ENCODE peak calls at places on chromosomes 3 and 15, in ten cellular contexts. One of them, this sample, is unnamed.
A peak's percentile ranks its signal among the peaks of the same experiment; 100 is the strongest.

GRCh38 chr3:72995337-72995736 is 1.3 kb upstream of the PPP4R2 start:
- DNase-seq in endothelial cell of umbilical vein: no peak
- DNase-seq in WTC11: no peak
- DNase-seq in HCT116: no peak
- DNase-seq in H1: no peak
- DNase-seq in K562: no peak
- DNase-seq in SK-N-SH: no peak
- DNase-seq in GM12878: no peak
- DNase-seq in A549: no peak
- DNase-seq in HepG2: no peak
- DNase-seq in this sample: no peak

GRCh38 chr15:69906256-69907185 is 191.2 kb downstream of the TLE3 start:
- DNase-seq in endothelial cell of umbilical vein: no peak
- DNase-seq in WTC11: no peak
- DNase-seq in HCT116: no peak
- DNase-seq in H1: no peak
- DNase-seq in K562: no peak
- DNase-seq in SK-N-SH: no peak
- DNase-seq in GM12878: no peak
- DNase-seq in A549: no peak
- DNase-seq in HepG2: no peak
- DNase-seq in this sample: no peak

GRCh38 chr3:71723452-71724170 is 1.6 kb downstream of the EIF4E3 start:
- DNase-seq in endothelial cell of umbilical vein: no peak
- DNase-seq in WTC11: no peak
- DNase-seq in HCT116: no peak
- DNase-seq in H1: no peak
- DNase-seq in K562: no peak
- DNase-seq in SK-N-SH: no peak
- DNase-seq in GM12878: no peak
- DNase-seq in A549: no peak
- DNase-seq in HepG2: no peak
- DNase-seq in this sample: no peak

GRCh38 chr3:100605358-100605757 is 4.0 kb upstream of the ADGRG7 start:
- DNase-seq in endothelial cell of umbilical vein: no peak
- DNase-seq in WTC11: no peak
- DNase-seq in HCT116: no peak
- DNase-seq in H1: no peak
- DNase-seq in K562: no peak
- DNase-seq in SK-N-SH: no peak
- DNase-seq in GM12878: no peak
- DNase-seq in A549: no peak
- DNase-seq in HepG2: no peak
- DNase-seq in this sample: no peak

GRCh38 chr15:82540984-82541431 is 751 bp upstream of the RPS17 start:
- DNase-seq in endothelial cell of umbilical vein: no peak
- DNase-seq in WTC11: peak; percentile 46
- DNase-seq in HCT116: no peak
- DNase-seq in H1: no peak
- DNase-seq in K562: peak; percentile 37
- DNase-seq in SK-N-SH: peak; percentile 62
- DNase-seq in GM12878: no peak
- DNase-seq in A549: no peak
- DNase-seq in HepG2: no peak
- DNase-seq in this sample: no peak

GRCh38 chr3:15861163-15861562 is 63.4 kb upstream of the ANKRD28 start:
- DNase-seq in endothelial cell of umbilical vein: no peak
- DNase-seq in WTC11: no peak
- DNase-seq in HCT116: no peak
- DNase-seq in H1: no peak
- DNase-seq in K562: peak; percentile 26
- DNase-seq in SK-N-SH: no peak
- DNase-seq in GM12878: no peak
- DNase-seq in A549: no peak
- DNase-seq in HepG2: no peak
- DNase-seq in this sample: no peak

GRCh38 chr15:57348081-57348480 is 28.2 kb upstream of the CGNL1 start:
- DNase-seq in endothelial cell of umbilical vein: no peak
- DNase-seq in WTC11: no peak
- DNase-seq in HCT116: no peak
- DNase-seq in H1: no peak
- DNase-seq in K562: no peak
- DNase-seq in SK-N-SH: no peak
- DNase-seq in GM12878: no peak
- DNase-seq in A549: no peak
- DNase-seq in HepG2: no peak
- DNase-seq in this sample: no peak

GRCh38 chr3:58044656-58045055 is 36.4 kb downstream of the FLNB start:
- DNase-seq in endothelial cell of umbilical vein: peak; percentile 65
- DNase-seq in WTC11: no peak
- DNase-seq in HCT116: no peak
- DNase-seq in H1: no peak
- DNase-seq in K562: no peak
- DNase-seq in SK-N-SH: no peak
- DNase-seq in GM12878: no peak
- DNase-seq in A549: no peak
- DNase-seq in HepG2: no peak
- DNase-seq in this sample: no peak

GRCh38 chr3:123159926-123160635 is 41.7 kb upstream of the SEC22A start:
- DNase-seq in endothelial cell of umbilical vein: no peak
- DNase-seq in WTC11: no peak
- DNase-seq in HCT116: no peak
- DNase-seq in H1: no peak
- DNase-seq in K562: no peak
- DNase-seq in SK-N-SH: peak; percentile 9
- DNase-seq in GM12878: no peak
- DNase-seq in A549: no peak
- DNase-seq in HepG2: no peak
- DNase-seq in this sample: no peak

GRCh38 chr3:123163146-123163545 is 38.6 kb upstream of the SEC22A start:
- DNase-seq in endothelial cell of umbilical vein: no peak
- DNase-seq in WTC11: no peak
- DNase-seq in HCT116: no peak
- DNase-seq in H1: no peak
- DNase-seq in K562: no peak
- DNase-seq in SK-N-SH: no peak
- DNase-seq in GM12878: no peak
- DNase-seq in A549: no peak
- DNase-seq in HepG2: no peak
- DNase-seq in this sample: no peak

GRCh38 chr3:123158330-123158729 is 43.4 kb upstream of the SEC22A start:
- DNase-seq in endothelial cell of umbilical vein: peak; percentile 46
- DNase-seq in WTC11: no peak
- DNase-seq in HCT116: no peak
- DNase-seq in H1: no peak
- DNase-seq in K562: no peak
- DNase-seq in SK-N-SH: peak; percentile 19
- DNase-seq in GM12878: no peak
- DNase-seq in A549: no peak
- DNase-seq in HepG2: no peak
- DNase-seq in this sample: no peak

GRCh38 chr3:123158899-123159390 is 42.8 kb upstream of the SEC22A start:
- DNase-seq in endothelial cell of umbilical vein: no peak
- DNase-seq in WTC11: no peak
- DNase-seq in HCT116: no peak
- DNase-seq in H1: no peak
- DNase-seq in K562: no peak
- DNase-seq in SK-N-SH: peak; percentile 71
- DNase-seq in GM12878: no peak
- DNase-seq in A549: no peak
- DNase-seq in HepG2: no peak
- DNase-seq in this sample: no peak

GRCh38 chr3:123161167-123161566 is 40.6 kb upstream of the SEC22A start:
- DNase-seq in endothelial cell of umbilical vein: no peak
- DNase-seq in WTC11: peak; percentile 64
- DNase-seq in HCT116: no peak
- DNase-seq in H1: no peak
- DNase-seq in K562: no peak
- DNase-seq in SK-N-SH: no peak
- DNase-seq in GM12878: no peak
- DNase-seq in A549: peak; percentile 14
- DNase-seq in HepG2: no peak
- DNase-seq in this sample: peak; percentile 7
- TF ChIP-seq CTCF in endothelial cell of umbilical vein: no peak
- TF ChIP-seq CTCF in WTC11: no peak
- TF ChIP-seq CTCF in HCT116: no peak
- TF ChIP-seq CTCF in H1: peak; percentile 62
- TF ChIP-seq CTCF in K562: no peak
- TF ChIP-seq CTCF in SK-N-SH: peak; percentile 23
- TF ChIP-seq CTCF in GM12878: peak; percentile 5
- TF ChIP-seq CTCF in A549: peak; percentile 20
- TF ChIP-seq CTCF in HepG2: peak; percentile 15
- TF ChIP-seq CTCF in this sample: no peak

GRCh38 chr3:45240292-45240691 is 14.2 kb upstream of the TMEM158 start:
- DNase-seq in endothelial cell of umbilical vein: no peak
- DNase-seq in WTC11: no peak
- DNase-seq in HCT116: no peak
- DNase-seq in H1: no peak
- DNase-seq in K562: no peak
- DNase-seq in SK-N-SH: no peak
- DNase-seq in GM12878: peak; percentile 34
- DNase-seq in A549: no peak
- DNase-seq in HepG2: no peak
- DNase-seq in this sample: no peak

GRCh38 chr3:45249391-45249790 is 23.3 kb upstream of the TMEM158 start:
- DNase-seq in endothelial cell of umbilical vein: no peak
- DNase-seq in WTC11: no peak
- DNase-seq in HCT116: no peak
- DNase-seq in H1: no peak
- DNase-seq in K562: no peak
- DNase-seq in SK-N-SH: no peak
- DNase-seq in GM12878: no peak
- DNase-seq in A549: no peak
- DNase-seq in HepG2: no peak
- DNase-seq in this sample: no peak

GRCh38 chr3:45241206-45241605 is 15.1 kb upstream of the TMEM158 start:
- DNase-seq in endothelial cell of umbilical vein: no peak
- DNase-seq in WTC11: no peak
- DNase-seq in HCT116: no peak
- DNase-seq in H1: no peak
- DNase-seq in K562: no peak
- DNase-seq in SK-N-SH: no peak
- DNase-seq in GM12878: no peak
- DNase-seq in A549: no peak
- DNase-seq in HepG2: no peak
- DNase-seq in this sample: no peak

GRCh38 chr3:45246236-45246635 is 20.1 kb upstream of the TMEM158 start:
- DNase-seq in endothelial cell of umbilical vein: no peak
- DNase-seq in WTC11: no peak
- DNase-seq in HCT116: no peak
- DNase-seq in H1: no peak
- DNase-seq in K562: no peak
- DNase-seq in SK-N-SH: no peak
- DNase-seq in GM12878: no peak
- DNase-seq in A549: no peak
- DNase-seq in HepG2: no peak
- DNase-seq in this sample: no peak

DNA sequence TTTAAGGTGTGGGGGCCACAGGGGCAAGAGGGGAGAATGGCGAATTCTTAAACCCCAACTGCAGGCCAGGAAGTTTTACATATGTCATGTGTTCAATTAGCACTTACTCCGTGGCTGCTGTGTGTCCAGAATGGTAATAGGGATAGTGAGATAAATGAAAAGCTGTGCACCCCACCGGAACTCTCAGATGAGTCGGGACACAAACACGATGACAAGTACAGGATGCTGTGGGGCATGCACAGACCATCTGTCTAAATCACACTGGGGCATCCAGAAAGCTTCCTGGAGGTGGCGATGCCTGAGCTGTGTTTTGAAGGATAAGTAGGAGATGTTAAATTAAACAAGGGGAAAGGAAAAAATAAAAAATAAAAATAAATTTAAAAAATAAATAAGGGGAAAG is 18.3 kb upstream of the TMEM158 start:
- DNase-seq in endothelial cell of umbilical vein: no peak
- DNase-seq in WTC11: no peak
- DNase-seq in HCT116: no peak
- DNase-seq in H1: no peak
- DNase-seq in K562: no peak
- DNase-seq in SK-N-SH: no peak
- DNase-seq in GM12878: no peak
- DNase-seq in A549: no peak
- DNase-seq in HepG2: no peak
- DNase-seq in this sample: no peak
- TF ChIP-seq MAX in endothelial cell of umbilical vein: no peak
- TF ChIP-seq MAX in WTC11: no peak
- TF ChIP-seq MAX in HCT116: no peak
- TF ChIP-seq MAX in H1: no peak
- TF ChIP-seq MAX in K562: no peak
- TF ChIP-seq MAX in SK-N-SH: no peak
- TF ChIP-seq MAX in GM12878: no peak
- TF ChIP-seq MAX in A549: no peak
- TF ChIP-seq MAX in HepG2: no peak
- TF ChIP-seq MAX in this sample: no peak

DNA sequence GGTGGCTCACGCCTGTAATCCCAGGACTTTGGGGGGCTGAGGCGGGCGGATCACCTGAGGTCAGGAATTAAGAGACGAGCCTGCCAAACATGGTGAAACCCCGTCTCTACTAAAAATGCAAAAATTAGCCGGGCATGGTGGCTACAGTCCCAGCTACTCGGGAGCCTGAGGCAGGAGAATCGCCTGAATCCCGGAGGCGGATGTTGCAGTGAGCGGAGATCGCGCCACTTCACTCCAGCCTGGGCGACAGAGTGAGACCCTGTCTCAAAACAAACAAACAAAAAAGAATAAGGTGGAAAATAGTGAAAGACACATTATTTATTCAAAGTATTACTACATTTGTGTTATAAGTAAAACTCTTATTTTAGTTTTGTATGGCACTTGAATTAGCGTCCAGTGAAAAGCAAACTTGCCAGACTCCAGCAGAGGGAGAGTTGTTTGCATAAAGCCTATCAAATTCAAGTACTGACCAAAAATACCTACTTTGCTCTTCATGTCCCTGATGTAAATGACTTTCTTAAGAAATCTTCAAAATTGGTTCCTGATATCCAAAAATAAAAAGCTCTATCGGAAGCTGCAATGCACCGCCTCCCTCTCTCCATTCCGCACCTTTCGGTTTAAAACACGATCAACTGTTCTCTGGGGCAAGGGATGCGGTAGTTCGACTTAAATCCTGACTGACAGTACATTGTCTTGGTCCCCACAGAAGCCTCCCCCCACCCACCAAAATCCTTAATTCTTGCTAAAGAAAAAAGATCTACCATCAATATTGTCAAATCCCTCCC is 1.2 kb downstream of the TRPM7 start:
- DNase-seq in endothelial cell of umbilical vein: peak; percentile 13
- DNase-seq in WTC11: no peak
- DNase-seq in HCT116: no peak
- DNase-seq in H1: no peak
- DNase-seq in K562: no peak
- DNase-seq in SK-N-SH: peak; percentile 15
- DNase-seq in GM12878: no peak
- DNase-seq in A549: no peak
- DNase-seq in HepG2: no peak
- DNase-seq in this sample: peak; percentile 21
- TF ChIP-seq CTCF in endothelial cell of umbilical vein: no peak
- TF ChIP-seq CTCF in WTC11: no peak
- TF ChIP-seq CTCF in HCT116: no peak
- TF ChIP-seq CTCF in H1: no peak
- TF ChIP-seq CTCF in K562: no peak
- TF ChIP-seq CTCF in SK-N-SH: peak; percentile 16
- TF ChIP-seq CTCF in GM12878: no peak
- TF ChIP-seq CTCF in A549: no peak
- TF ChIP-seq CTCF in HepG2: no peak
- TF ChIP-seq CTCF in this sample: no peak

DNA sequence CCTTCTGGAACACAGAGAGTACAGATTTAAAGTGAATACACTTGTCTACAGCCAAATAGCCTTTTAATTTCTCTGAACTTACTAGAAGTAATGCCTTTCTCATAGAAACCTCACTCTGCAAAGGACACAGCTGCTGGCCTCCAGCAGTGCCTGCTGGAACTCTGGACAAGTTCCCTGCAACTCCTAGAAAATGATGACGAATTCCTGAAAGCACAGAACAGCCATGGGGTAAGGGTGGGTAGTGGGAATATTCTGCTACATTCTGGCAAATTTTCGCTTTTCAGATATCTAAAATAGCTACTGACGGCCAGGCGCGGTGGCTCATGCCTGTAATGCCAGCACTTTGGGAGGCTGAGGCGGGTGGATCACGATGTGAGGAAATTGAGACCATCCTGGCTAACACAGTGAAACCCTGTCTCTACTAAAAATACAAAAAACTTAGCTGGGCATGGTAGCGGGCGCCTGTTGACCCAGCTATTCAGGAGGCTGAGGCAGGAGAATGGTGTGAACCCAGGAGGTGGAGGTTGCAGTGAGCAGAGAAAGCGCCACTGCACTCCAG is 34.4 kb downstream of the RYK start:
- DNase-seq in endothelial cell of umbilical vein: no peak
- DNase-seq in WTC11: no peak
- DNase-seq in HCT116: no peak
- DNase-seq in H1: no peak
- DNase-seq in K562: no peak
- DNase-seq in SK-N-SH: no peak
- DNase-seq in GM12878: no peak
- DNase-seq in A549: no peak
- DNase-seq in HepG2: no peak
- DNase-seq in this sample: no peak
- TF ChIP-seq MAX in endothelial cell of umbilical vein: no peak
- TF ChIP-seq MAX in WTC11: no peak
- TF ChIP-seq MAX in HCT116: no peak
- TF ChIP-seq MAX in H1: no peak
- TF ChIP-seq MAX in K562: no peak
- TF ChIP-seq MAX in SK-N-SH: no peak
- TF ChIP-seq MAX in GM12878: no peak
- TF ChIP-seq MAX in A549: no peak
- TF ChIP-seq MAX in HepG2: no peak
- TF ChIP-seq MAX in this sample: no peak